ENCODE peak calls at places on chromosomes 12 and 14, in six cellular contexts. Z is HepG2, W is K562, O is HCT116, E is GM12878, H is SK-N-SH. U is an unnamed sample.

GRCh38 chr12:132465269-132466190 is 24.4 kb upstream of the FBRSL1 start:
- DNase-seq in E (no peak), O (no peak), Z (no peak), H (no peak), W (no peak), U (no peak)

GRCh38 chr12:52521581-52522266 is 1.5 kb upstream of the KRT5 start:
- DNase-seq in H (no peak), W (no peak), Z (no peak), O (no peak), E (no peak), U (no peak)

GRCh38 chr14:81386379-81386778 is 13.7 kb downstream of the STON2 start:
- DNase-seq in Z (no peak), H (no peak), E (no peak), O (no peak), W (no peak), U (peak; percentile 23)

GRCh38 chr12:94873368-94874085 is 130.0 kb downstream of the NDUFA12 start:
- DNase-seq in O (no peak), E (no peak), Z (no peak), W (peak; percentile 31), H (peak; percentile 89), U (no peak)

GRCh38 chr14:54325766-54326165 is 71.0 kb upstream of the CDKN3 start:
- DNase-seq in O (no peak), H (no peak), W (no peak), E (no peak), Z (no peak), U (no peak)

GRCh38 chr12:105100207-105100985 is 7.1 kb upstream of the WASHC4 start:
- DNase-seq in H (no peak), E (no peak), O (peak; percentile 37), Z (no peak), W (no peak), U (no peak)

GRCh38 chr14:54719406-54719805 is 152.5 kb downstream of the SAMD4A start:
- DNase-seq in Z (peak; percentile 67), E (no peak), H (no peak), O (no peak), W (no peak), U (no peak)

GRCh38 chr14:104462651-104463630 is 116.6 kb upstream of the C14orf180 start:
- DNase-seq in W (no peak), H (no peak), O (no peak), Z (no peak), E (no peak), U (no peak)

GRCh38 chr12:107349008-107349747 is 255.8 kb upstream of the CRY1 start:
- DNase-seq in O (peak; percentile 94), W (no peak), E (no peak), H (peak; percentile 32), Z (peak; percentile 98), U (peak; percentile 20)

GRCh38 chr12:61993734-61994345 is 266.4 kb upstream of the USP15 start:
- DNase-seq in Z (peak; percentile 14), W (peak; percentile 7), O (peak; percentile 48), E (no peak), H (no peak), U (peak; percentile 44)

GRCh38 chr14:20830831-20831230 is 28.2 kb upstream of the RNASE1 start:
- DNase-seq in Z (no peak), H (no peak), E (no peak), W (no peak), O (no peak), U (no peak)

GRCh38 chr14:104423715-104424405 is 155.7 kb upstream of the C14orf180 start:
- DNase-seq in H (peak; percentile 34), W (no peak), E (no peak), O (no peak), Z (no peak), U (no peak)

GRCh38 chr12:7269273-7269672 is 34.6 kb upstream of the ACSM4 start:
- DNase-seq in O (no peak), W (no peak), H (no peak), E (no peak), Z (no peak), U (no peak)

GRCh38 chr12:131710464-131711457 is at the start of gene SFSWAP:
- DNase-seq in O (peak; percentile 51), H (peak; percentile 93), E (peak; percentile 48), Z (peak; percentile 34), W (peak; percentile 82), U (peak; percentile 57)

GRCh38 chr12:90027889-90028570 is 319.4 kb upstream of the ATP2B1 start:
- DNase-seq in E (no peak), W (no peak), H (peak; percentile 20), Z (no peak), O (no peak), U (no peak)

GRCh38 chr12:112537710-112538396 is 119.1 kb downstream of the PTPN11 start:
- DNase-seq in E (no peak), W (no peak), H (peak; percentile 48), O (peak; percentile 26), Z (peak; percentile 56), U (peak; percentile 76)

GRCh38 chr12:131370791-131371579 is 339.9 kb upstream of the SFSWAP start:
- DNase-seq in O (no peak), W (no peak), E (no peak), H (no peak), Z (no peak), U (no peak)

GRCh38 chr12:12510141-12510540 is 52.5 kb downstream of the DUSP16 start:
- DNase-seq in E (no peak), Z (no peak), W (no peak), H (no peak), O (no peak), U (no peak)

GRCh38 chr14:92646952-92647461 is 101.4 kb downstream of the LGMN start:
- DNase-seq in E (no peak), O (no peak), W (no peak), Z (no peak), H (no peak), U (no peak)

GRCh38 chr12:93733358-93733757 is 56.2 kb downstream of the CRADD start:
- DNase-seq in H (no peak), E (no peak), O (no peak), Z (no peak), W (no peak), U (no peak)

GRCh38 chr12:117126335-117126734 is 27.1 kb upstream of the TESC start:
- DNase-seq in W (no peak), E (no peak), H (no peak), Z (no peak), O (no peak), U (no peak)

GRCh38 chr14:51182166-51182565 is 57.9 kb upstream of the TMX1 start:
- DNase-seq in H (no peak), E (no peak), W (no peak), O (no peak), Z (no peak), U (no peak)

GRCh38 chr14:89260898-89261297 is 156.1 kb downstream of the FOXN3 start:
- DNase-seq in E (no peak), Z (no peak), O (no peak), H (no peak), W (no peak), U (no peak)

GRCh38 chr12:43973993-43974392 is 138.1 kb downstream of the TMEM117 start:
- DNase-seq in O (no peak), E (no peak), W (no peak), H (no peak), Z (no peak), U (no peak)
- H3K9ac ChIP-seq in O (no peak overlapping the region), E (no peak overlapping the region), W (no peak overlapping the region), H (no peak overlapping the region), Z (no peak overlapping the region), U (no peak overlapping the region)

GRCh38 chr12:88982694-88983093 is 369.6 kb downstream of the DUSP6 start:
- DNase-seq in Z (no peak), E (no peak), O (no peak), H (no peak), W (no peak), U (no peak)

GRCh38 chr12:88985631-88986030 is 366.7 kb downstream of the DUSP6 start:
- DNase-seq in E (no peak), O (no peak), W (no peak), H (no peak), Z (no peak), U (no peak)

GRCh38 chr12:88986056-88986455 is 366.2 kb downstream of the DUSP6 start:
- DNase-seq in W (no peak), O (no peak), H (no peak), E (no peak), Z (no peak), U (no peak)

DNA sequence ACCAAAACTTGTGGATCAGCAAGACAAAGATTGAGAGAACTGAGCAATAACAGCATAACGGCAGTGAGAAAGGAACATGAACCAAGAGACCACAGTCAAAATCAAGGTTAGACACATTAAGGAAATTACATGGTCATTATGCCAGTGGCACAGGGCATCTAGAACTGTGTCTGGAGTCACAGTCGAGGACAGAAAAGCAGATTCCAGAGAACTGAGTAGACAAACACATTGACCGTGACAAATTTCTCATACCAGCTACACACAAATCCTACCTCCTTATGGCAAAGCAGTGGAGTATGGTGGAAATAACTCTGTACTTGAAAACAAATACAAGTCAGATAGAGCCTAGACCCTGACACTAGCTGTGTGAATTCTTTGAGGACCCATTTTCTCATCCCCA is 367.3 kb downstream of the DUSP6 start:
- DNase-seq in H (no peak), Z (no peak), O (no peak), E (no peak), W (no peak), U (no peak)
- TF ChIP-seq YY1 in H (no peak), Z (no peak), O (no peak), E (no peak), W (no peak), U (no peak)

GRCh38 chr12:88578821-88579518 is 1.3 kb downstream of the KITLG start:
- DNase-seq in O (no peak), H (peak; percentile 72), Z (peak; percentile 37), W (no peak), E (no peak), U (no peak)

GRCh38 chr12:88579941-88580871 is at the start of gene KITLG:
- DNase-seq in Z (peak; percentile 56), W (peak; percentile 7), E (no peak), O (peak; percentile 76), H (peak; percentile 83), U (peak; percentile 70)

GRCh38 chr12:88577537-88577936 is 2.7 kb downstream of the KITLG start:
- DNase-seq in O (peak; percentile 43), W (no peak), E (no peak), H (no peak), Z (no peak), U (no peak)

GRCh38 chr12:88578274-88578673 is 2.0 kb downstream of the KITLG start:
- DNase-seq in E (no peak), Z (peak; percentile 29), H (no peak), O (no peak), W (no peak), U (no peak)

GRCh38 chr12:88579572-88579940 is 715 bp downstream of the KITLG start:
- DNase-seq in E (no peak), Z (no peak), O (no peak), H (peak; percentile 66), W (no peak), U (no peak)
- H3K9ac ChIP-seq in E (no peak overlapping the region), Z (peak overlapping the region; percentile 38), O (peak overlapping the region; percentile 82), H (peak overlapping the region; percentile 90), W (no peak overlapping the region), U (peak overlapping the region; percentile 76)

DNA sequence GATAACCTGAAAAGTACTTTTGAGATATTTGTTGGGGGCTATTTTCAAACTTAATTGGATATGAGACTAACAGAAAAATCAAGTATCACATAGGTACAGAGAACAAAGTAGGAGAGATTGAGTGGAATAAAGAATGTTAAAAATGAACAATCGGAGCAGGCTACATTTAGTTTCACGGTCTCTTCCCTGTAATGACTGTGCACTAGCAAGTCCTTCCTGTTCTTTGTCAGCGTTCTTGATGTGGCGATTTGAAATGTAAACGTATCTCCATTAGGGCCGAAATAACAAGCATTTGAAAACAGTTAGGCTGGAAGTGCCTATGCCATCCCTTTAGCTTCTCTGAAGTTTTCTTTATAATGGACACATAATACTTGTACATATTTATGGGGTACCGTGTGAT is 31.0 kb downstream of the SLC25A29 start:
- DNase-seq in E (no peak), Z (no peak), H (no peak), O (no peak), W (no peak), U (no peak)
- TF ChIP-seq YY1 in E (no peak), Z (no peak), H (no peak), O (no peak), W (no peak), U (no peak)